ENCODE peak calls at places on chromosome 11, in eight cellular contexts. Q is breast epithelium, C is heart left ventricle, D is transverse colon, A is lower leg skin, Z is prostate gland, N is esophagus muscularis mucosa, T is ovary. F is an unnamed sample.
A peak's percentile ranks its signal among the peaks of the same experiment; 100 is the strongest.

GRCh38 chr11:61489833-61490585 is 18.5 kb upstream of the LRRC10B start:
- DNase-seq in T (no peak), N (no peak), Q (peak; percentile 59), C (no peak), Z (no peak), D (no peak), A (no peak), F (no peak)

GRCh38 chr11:130509942-130510341 is 61.5 kb downstream of the ADAMTS15 start:
- DNase-seq in T (no peak), C (no peak), Q (no peak), A (peak; percentile 72), Z (no peak), D (no peak), N (peak; percentile 89), F (no peak)

GRCh38 chr11:114366331-114367243 is 33.7 kb downstream of the C11orf71 start:
- DNase-seq in D (no peak), T (no peak), A (no peak), Z (no peak), N (no peak), C (no peak), Q (no peak), F (no peak)

GRCh38 chr11:17145972-17146371 is 61.8 kb downstream of the PIK3C2A start:
- DNase-seq in C (no peak), D (no peak), A (no peak), Z (no peak), Q (no peak), T (no peak), N (no peak), F (no peak)

GRCh38 chr11:73171762-73172161 is 29.6 kb upstream of the FCHSD2 start:
- DNase-seq in T (no peak), N (no peak), Q (no peak), D (no peak), C (no peak), Z (no peak), A (no peak), F (no peak)

GRCh38 chr11:44189986-44190882 is 94.8 kb downstream of the EXT2 start:
- DNase-seq in C (no peak), Z (no peak), N (no peak), T (no peak), D (no peak), Q (no peak), A (no peak), F (no peak)

GRCh38 chr11:131899954-131900580 is 529.7 kb downstream of the NTM start:
- DNase-seq in D (no peak), C (peak; percentile 36), A (no peak), N (no peak), Z (no peak), Q (no peak), T (no peak), F (no peak)

GRCh38 chr11:67539588-67539987 is 16.3 kb upstream of the CABP2 start:
- DNase-seq in D (no peak), Q (no peak), N (no peak), T (no peak), C (no peak), Z (no peak), A (no peak), F (no peak)

GRCh38 chr11:86458294-86459001 is 83.8 kb downstream of the CCDC81 start:
- DNase-seq in N (no peak), C (no peak), A (peak; percentile 74), Z (no peak), T (no peak), D (no peak), Q (no peak), F (no peak)

GRCh38 chr11:35792148-35792845 is 129.7 kb downstream of the TRIM44 start:
- DNase-seq in Q (no peak), T (no peak), A (no peak), C (no peak), D (no peak), Z (no peak), N (no peak), F (no peak)

GRCh38 chr11:96303067-96303466 is 39.9 kb downstream of the MAML2 start:
- DNase-seq in A (no peak), C (no peak), T (no peak), N (no peak), Q (no peak), Z (no peak), D (no peak), F (no peak)

GRCh38 chr11:61709110-61709509 is 28.9 kb downstream of the DAGLA start:
- DNase-seq in N (no peak), T (no peak), Z (no peak), A (no peak), D (no peak), C (no peak), Q (no peak), F (no peak)

GRCh38 chr11:14422052-14422813 is 63.2 kb upstream of the RRAS2 start:
- DNase-seq in T (peak; percentile 87), D (peak; percentile 66), A (peak; percentile 93), N (peak; percentile 95), C (peak; percentile 92), Z (peak; percentile 22), Q (peak; percentile 65), F (peak; percentile 87)

GRCh38 chr11:65476632-65477270 is 22.1 kb upstream of the MALAT1 start:
- DNase-seq in N (no peak), T (peak; percentile 41), Q (no peak), A (peak; percentile 95), Z (no peak), D (peak; percentile 81), C (no peak), F (peak; percentile 56)
- TF ChIP-seq POLR2A in N (no peak), T (no peak), Q (no peak), A (no peak), Z (no peak), D (no peak), C (no peak), F (no peak)

DNA sequence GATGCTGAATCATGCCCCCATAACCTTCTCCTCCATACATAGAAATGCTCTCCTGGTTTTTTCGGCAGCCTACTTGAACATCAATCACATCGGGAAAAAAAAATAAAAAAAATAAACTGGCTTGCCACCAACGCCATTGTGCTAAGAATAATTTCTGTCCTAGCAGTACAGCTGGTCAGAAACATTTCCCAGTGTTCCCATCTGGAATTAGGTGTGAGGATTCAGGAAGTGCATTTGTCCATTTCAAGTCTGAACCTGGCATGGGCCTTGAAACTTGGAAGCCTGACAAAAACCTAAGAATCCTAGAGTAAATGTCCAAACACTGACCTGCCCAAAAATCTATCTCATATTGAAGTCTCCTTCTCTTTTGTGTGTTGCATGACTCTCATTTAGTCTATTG is 16.6 kb upstream of the NAV2 start:
- DNase-seq in A (no peak), Q (no peak), T (no peak), D (no peak), Z (no peak), N (no peak), C (no peak), F (no peak)
- TF ChIP-seq POLR2A in A (no peak), Q (no peak), T (no peak), D (no peak), Z (no peak), N (no peak), C (no peak), F (no peak)

DNA sequence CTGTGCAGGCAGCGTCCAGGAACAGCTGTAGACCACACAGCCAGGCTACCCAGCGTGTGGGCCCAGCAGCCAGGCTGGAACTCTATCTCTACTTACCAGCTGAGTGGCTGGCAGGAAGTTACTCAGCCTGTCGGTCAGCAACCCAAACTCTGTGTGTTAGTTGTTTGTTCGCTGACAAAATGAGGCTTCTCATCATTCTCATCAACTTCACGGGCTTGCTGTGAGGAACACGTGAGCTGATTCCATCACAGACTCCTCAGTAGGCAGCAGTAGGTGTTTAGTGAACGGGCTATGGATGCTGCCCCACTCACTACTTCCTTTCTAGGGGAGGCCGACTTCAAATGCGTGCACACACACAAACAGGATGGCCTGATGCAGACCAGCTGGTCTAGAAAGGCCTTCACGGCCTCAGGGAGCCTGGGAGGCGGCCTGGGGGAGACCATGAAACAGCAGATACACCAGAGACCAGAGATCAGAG is 830 bp upstream of the SPDYC start:
- DNase-seq in Q (no peak), A (no peak), Z (no peak), C (no peak), N (no peak), D (no peak), T (no peak), F (no peak)
- TF ChIP-seq POLR2A in Q (no peak), A (no peak), Z (no peak), C (no peak), N (no peak), D (no peak), T (no peak), F (no peak)

GRCh38 chr11:1300569-1301187 is 8.8 kb downstream of the TOLLIP start:
- DNase-seq in T (peak; percentile 25), Q (no peak), D (no peak), A (peak; percentile 81), Z (no peak), C (no peak), N (no peak), F (peak; percentile 14)
- TF ChIP-seq POLR2A in T (no peak), Q (no peak), D (no peak), A (no peak), Z (no peak), C (no peak), N (no peak), F (no peak)

F was measured in uterus.